ENCODE peak calls at places on chromosomes 5 and 9, in eight cellular contexts. V, Y, W, T, L, J, X and D are unnamed samples.

GRCh38 chr5:177130211-177131018 is 3.2 kb upstream of the NSD1 start:
- DNase-seq in J (no peak), Y (no peak), V (no peak), T (peak; percentile 64), X (no peak), L (no peak), W (no peak), D (no peak)

GRCh38 chr5:29309359-29309758 is 1884.1 kb upstream of the CDH6 start:
- DNase-seq in T (no peak), V (no peak), W (no peak), X (no peak), L (no peak), J (no peak), Y (no peak), D (no peak)

GRCh38 chr5:107724642-107725041 is 53.9 kb upstream of the EFNA5 start:
- DNase-seq in T (no peak), V (no peak), W (no peak), Y (no peak), X (no peak), L (peak; percentile 15), J (no peak), D (no peak)

GRCh38 chr9:92455217-92455616 is 27.1 kb downstream of the ASPN start:
- DNase-seq in L (peak; percentile 40), J (peak; percentile 23), X (no peak), W (no peak), Y (no peak), V (no peak), T (no peak), D (no peak)

GRCh38 chr9:134570726-134571325 is 70.8 kb upstream of the COL5A1 start:
- DNase-seq in L (no peak), X (no peak), W (peak; percentile 3), T (peak; percentile 56), J (no peak), V (no peak), Y (no peak), D (no peak)

GRCh38 chr9:23621166-23621565 is 204.9 kb downstream of the ELAVL2 start:
- DNase-seq in L (no peak), X (no peak), Y (no peak), J (no peak), V (peak; percentile 52), T (no peak), W (no peak), D (no peak)

GRCh38 chr5:170701321-170701720 is 82.2 kb upstream of the GABRP start:
- DNase-seq in T (no peak), J (no peak), L (no peak), Y (no peak), W (no peak), V (no peak), X (no peak), D (no peak)

GRCh38 chr5:1506242-1507015 is 17.3 kb downstream of the LPCAT1 start:
- DNase-seq in J (no peak), T (no peak), X (no peak), Y (no peak), V (no peak), W (no peak), L (no peak), D (no peak)

GRCh38 chr5:148457183-148457620 is 73.4 kb downstream of the FBXO38 start:
- DNase-seq in T (no peak), V (no peak), X (no peak), W (no peak), L (no peak), J (peak; percentile 10), Y (peak; percentile 50), D (no peak)

GRCh38 chr9:115157245-115157674 is 39.3 kb upstream of the TNC start:
- DNase-seq in T (no peak), Y (no peak), V (peak; percentile 88), J (no peak), W (no peak), X (peak; percentile 74), L (no peak), D (peak; percentile 65)

GRCh38 chr9:38432922-38433510 is 8.8 kb upstream of the IGFBPL1 start:
- DNase-seq in X (peak; percentile 16), V (peak; percentile 18), T (peak; percentile 54), J (peak; percentile 49), L (no peak), Y (no peak), W (peak; percentile 13), D (peak; percentile 17)

GRCh38 chr5:73030995-73031394 is 75.2 kb downstream of the FCHO2 start:
- DNase-seq in T (no peak), Y (no peak), X (peak; percentile 50), L (peak; percentile 6), W (no peak), V (peak; percentile 81), J (no peak), D (peak; percentile 12)

GRCh38 chr5:138276402-138277054 is 2.1 kb upstream of the GFRA3 start:
- DNase-seq in L (no peak), Y (no peak), V (no peak), T (no peak), W (no peak), X (no peak), J (no peak), D (no peak)

GRCh38 chr5:148697177-148697820 is 43.0 kb upstream of the HTR4 start:
- DNase-seq in V (peak; percentile 60), Y (no peak), L (no peak), T (no peak), J (no peak), X (peak; percentile 78), W (no peak), D (no peak)